ENCODE peak calls at places on chromosomes 13 and 19, in eight cellular contexts. One of them, this sample, is unnamed.

GRCh38 chr13:98909016-98909415 is 68.8 kb downstream of the DOCK9 start:
- DNase-seq in RWPE1: peak
- DNase-seq in activated T-cell treated with anti-CD3 and anti-CD28 coated beads, Interleukin-2, amount 50 U/mL, for 48 hours: peak
- DNase-seq in cardiac fibroblast: no peak
- DNase-seq in aorta: no peak
- DNase-seq in activated CD4-positive, alpha-beta T cell treated with anti-CD3 and anti-CD28 coated beads, Interleukin-2, amount 50 U/mL, for 1 hour: no peak
- DNase-seq in heart right ventricle: no peak
- DNase-seq in nephron progenitor cell: no peak
- DNase-seq in this sample: no peak

GRCh38 chr19:4971816-4972495 is 3.0 kb downstream of the KDM4B start:
- DNase-seq in activated T-cell treated with anti-CD3 and anti-CD28 coated beads, Interleukin-2, amount 50 U/mL, for 48 hours: no peak
- DNase-seq in nephron progenitor cell: no peak
- DNase-seq in cardiac fibroblast: no peak
- DNase-seq in activated CD4-positive, alpha-beta T cell treated with anti-CD3 and anti-CD28 coated beads, Interleukin-2, amount 50 U/mL, for 1 hour: no peak
- DNase-seq in aorta: peak
- DNase-seq in RWPE1: no peak
- DNase-seq in heart right ventricle: no peak
- DNase-seq in this sample: no peak

GRCh38 chr13:55573565-55573964 is 1567.2 kb upstream of the PRR20A start:
- DNase-seq in nephron progenitor cell: no peak
- DNase-seq in activated CD4-positive, alpha-beta T cell treated with anti-CD3 and anti-CD28 coated beads, Interleukin-2, amount 50 U/mL, for 1 hour: no peak
- DNase-seq in activated T-cell treated with anti-CD3 and anti-CD28 coated beads, Interleukin-2, amount 50 U/mL, for 48 hours: no peak
- DNase-seq in heart right ventricle: no peak
- DNase-seq in RWPE1: no peak
- DNase-seq in cardiac fibroblast: no peak
- DNase-seq in aorta: no peak
- DNase-seq in this sample: no peak

GRCh38 chr19:6076675-6077463 is 33.4 kb downstream of the RFX2 start:
- DNase-seq in activated CD4-positive, alpha-beta T cell treated with anti-CD3 and anti-CD28 coated beads, Interleukin-2, amount 50 U/mL, for 1 hour: no peak
- DNase-seq in nephron progenitor cell: no peak
- DNase-seq in RWPE1: peak
- DNase-seq in heart right ventricle: no peak
- DNase-seq in aorta: no peak
- DNase-seq in cardiac fibroblast: peak
- DNase-seq in activated T-cell treated with anti-CD3 and anti-CD28 coated beads, Interleukin-2, amount 50 U/mL, for 48 hours: no peak
- DNase-seq in this sample: peak

GRCh38 chr13:50617134-50617721 is 226.3 kb downstream of the DLEU7 start:
- DNase-seq in aorta: no peak
- DNase-seq in cardiac fibroblast: peak
- DNase-seq in heart right ventricle: no peak
- DNase-seq in activated CD4-positive, alpha-beta T cell treated with anti-CD3 and anti-CD28 coated beads, Interleukin-2, amount 50 U/mL, for 1 hour: no peak
- DNase-seq in nephron progenitor cell: no peak
- DNase-seq in RWPE1: peak
- DNase-seq in activated T-cell treated with anti-CD3 and anti-CD28 coated beads, Interleukin-2, amount 50 U/mL, for 48 hours: no peak
- DNase-seq in this sample: no peak

GRCh38 chr19:45075215-45076028 is 856 bp downstream of the ZNF296 start:
- DNase-seq in cardiac fibroblast: peak
- DNase-seq in nephron progenitor cell: peak
- DNase-seq in activated T-cell treated with anti-CD3 and anti-CD28 coated beads, Interleukin-2, amount 50 U/mL, for 48 hours: peak
- DNase-seq in RWPE1: peak
- DNase-seq in aorta: peak
- DNase-seq in heart right ventricle: peak
- DNase-seq in activated CD4-positive, alpha-beta T cell treated with anti-CD3 and anti-CD28 coated beads, Interleukin-2, amount 50 U/mL, for 1 hour: no peak
- DNase-seq in this sample: peak

GRCh38 chr13:106561551-106562170 is 6.3 kb downstream of the ARGLU1 start:
- DNase-seq in activated T-cell treated with anti-CD3 and anti-CD28 coated beads, Interleukin-2, amount 50 U/mL, for 48 hours: peak
- DNase-seq in cardiac fibroblast: peak
- DNase-seq in RWPE1: no peak
- DNase-seq in heart right ventricle: peak
- DNase-seq in nephron progenitor cell: peak
- DNase-seq in aorta: no peak
- DNase-seq in activated CD4-positive, alpha-beta T cell treated with anti-CD3 and anti-CD28 coated beads, Interleukin-2, amount 50 U/mL, for 1 hour: peak
- DNase-seq in this sample: no peak

GRCh38 chr19:29271911-29272310 is 59.0 kb upstream of the UQCRFS1 start:
- DNase-seq in activated CD4-positive, alpha-beta T cell treated with anti-CD3 and anti-CD28 coated beads, Interleukin-2, amount 50 U/mL, for 1 hour: no peak
- DNase-seq in aorta: no peak
- DNase-seq in activated T-cell treated with anti-CD3 and anti-CD28 coated beads, Interleukin-2, amount 50 U/mL, for 48 hours: no peak
- DNase-seq in heart right ventricle: no peak
- DNase-seq in nephron progenitor cell: no peak
- DNase-seq in cardiac fibroblast: no peak
- DNase-seq in RWPE1: no peak
- DNase-seq in this sample: no peak

GRCh38 chr19:28715157-28715556 is 497.8 kb downstream of the UQCRFS1 start:
- DNase-seq in aorta: no peak
- DNase-seq in activated CD4-positive, alpha-beta T cell treated with anti-CD3 and anti-CD28 coated beads, Interleukin-2, amount 50 U/mL, for 1 hour: no peak
- DNase-seq in nephron progenitor cell: no peak
- DNase-seq in RWPE1: no peak
- DNase-seq in heart right ventricle: no peak
- DNase-seq in cardiac fibroblast: no peak
- DNase-seq in activated T-cell treated with anti-CD3 and anti-CD28 coated beads, Interleukin-2, amount 50 U/mL, for 48 hours: no peak
- DNase-seq in this sample: peak

GRCh38 chr13:113845055-113845454 is 18.8 kb downstream of the GAS6 start:
- DNase-seq in cardiac fibroblast: no peak
- DNase-seq in heart right ventricle: no peak
- DNase-seq in nephron progenitor cell: no peak
- DNase-seq in aorta: peak
- DNase-seq in RWPE1: no peak
- DNase-seq in activated CD4-positive, alpha-beta T cell treated with anti-CD3 and anti-CD28 coated beads, Interleukin-2, amount 50 U/mL, for 1 hour: no peak
- DNase-seq in activated T-cell treated with anti-CD3 and anti-CD28 coated beads, Interleukin-2, amount 50 U/mL, for 48 hours: no peak
- DNase-seq in this sample: no peak

This sample was measured in GF-D8.